ENCODE peak calls at places on chromosomes 2 and 18, in nine cellular contexts. K is PC-3, I is astrocyte, M is neural progenitor cell, X is DND-41, G is mesenchymal stem cell, A is HCT116, F is endothelial cell of umbilical vein, Z is K562. R is an unnamed sample. For H3K4me1, the result is how much of the 10 kb centered on the place peaks cover.

GRCh38 chr18:44826418-44827259 is 146.0 kb downstream of the SETBP1 start:
- DNase-seq in K (peak), I (peak), M (peak), X (no peak), G (peak), A (no peak), F (peak), Z (no peak), R (peak)

GRCh38 chr2:226256237-226256636 is 543.4 kb downstream of the IRS1 start:
- DNase-seq in K (peak), I (peak), M (no peak), X (no peak), G (peak), A (no peak), F (no peak), Z (no peak), R (peak)

GRCh38 chr2:58635801-58636375 is 394.8 kb upstream of the FANCL start:
- DNase-seq in K (no peak), I (no peak), M (no peak), X (no peak), G (no peak), A (no peak), F (no peak), Z (no peak), R (no peak)

GRCh38 chr2:1512321-1513289 is 99.3 kb downstream of the TPO start:
- DNase-seq in K (no peak), I (no peak), M (no peak), X (no peak), G (no peak), A (no peak), F (no peak), Z (no peak), R (no peak)

GRCh38 chr2:145723872-145724271 is 1204.0 kb upstream of the ZEB2 start:
- DNase-seq in K (no peak), I (peak), M (no peak), X (peak), G (no peak), A (no peak), F (peak), Z (peak), R (no peak)

GRCh38 chr2:55809875-55810620 is 113.5 kb downstream of the EFEMP1 start:
- DNase-seq in K (no peak), I (no peak), M (no peak), X (no peak), G (no peak), A (no peak), F (no peak), Z (no peak), R (peak)

GRCh38 chr18:74834424-74835309 is 237.0 kb downstream of the ZNF407 start:
- DNase-seq in K (peak), I (no peak), M (no peak), X (no peak), G (no peak), A (no peak), F (peak), Z (no peak), R (no peak)

GRCh38 chr2:35454966-35455638 is 900.5 kb upstream of the CRIM1 start:
- DNase-seq in K (peak), I (peak), M (no peak), X (no peak), G (peak), A (peak), F (peak), Z (no peak), R (peak)

GRCh38 chr2:230411484-230412368 is 4.3 kb upstream of the SP100 start:
- DNase-seq in K (peak), I (peak), M (peak), X (peak), G (peak), A (no peak), F (peak), Z (peak), R (peak)

GRCh38 chr18:8742382-8743361 is 37.3 kb downstream of the MTCL1 start:
- DNase-seq in K (no peak), I (no peak), M (no peak), X (no peak), G (no peak), A (no peak), F (peak), Z (no peak), R (no peak)

GRCh38 chr2:33342171-33342570 is 134.3 kb upstream of the RASGRP3 start:
- DNase-seq in K (peak), I (no peak), M (no peak), X (no peak), G (no peak), A (no peak), F (peak), Z (no peak), R (no peak)

GRCh38 chr2:25804338-25804737 is 73.9 kb downstream of the ASXL2 start:
- DNase-seq in K (no peak), I (no peak), M (no peak), X (no peak), G (no peak), A (no peak), F (no peak), Z (no peak), R (no peak)

GRCh38 chr2:31032475-31032874 is 105.8 kb downstream of the GALNT14 start:
- DNase-seq in K (no peak), I (no peak), M (no peak), X (no peak), G (no peak), A (no peak), F (no peak), Z (no peak), R (no peak)

GRCh38 chr2:240355001-240355891 is 80.2 kb upstream of the GPC1 start:
- DNase-seq in K (peak), I (peak), M (no peak), X (no peak), G (peak), A (no peak), F (no peak), Z (no peak), R (peak)

GRCh38 chr2:53467467-53467866 is 300.1 kb upstream of the CHAC2 start:
- DNase-seq in K (no peak), I (no peak), M (no peak), X (no peak), G (no peak), A (no peak), F (no peak), Z (no peak), R (no peak)
- H3K9ac ChIP-seq in K (no peak), I (no peak), M (no peak), X (no peak), G (no peak), A (no peak), F (no peak), Z (no peak), R (no peak)

GRCh38 chr2:86038291-86039081 is 67.2 kb downstream of the POLR1A start:
- DNase-seq in K (no peak), I (peak), M (no peak), X (peak), G (peak), A (no peak), F (peak), Z (no peak), R (peak)

GRCh38 chr2:86037141-86037794 is 68.4 kb downstream of the POLR1A start:
- DNase-seq in K (no peak), I (peak), M (no peak), X (peak), G (peak), A (no peak), F (peak), Z (no peak), R (peak)

GRCh38 chr2:86039178-86039962 is 66.3 kb downstream of the POLR1A start:
- DNase-seq in K (no peak), I (no peak), M (no peak), X (no peak), G (no peak), A (no peak), F (no peak), Z (no peak), R (no peak)

GRCh38 chr2:86036790-86037138 is 68.9 kb downstream of the POLR1A start:
- DNase-seq in K (no peak), I (no peak), M (no peak), X (no peak), G (no peak), A (no peak), F (no peak), Z (no peak), R (no peak)

DNA sequence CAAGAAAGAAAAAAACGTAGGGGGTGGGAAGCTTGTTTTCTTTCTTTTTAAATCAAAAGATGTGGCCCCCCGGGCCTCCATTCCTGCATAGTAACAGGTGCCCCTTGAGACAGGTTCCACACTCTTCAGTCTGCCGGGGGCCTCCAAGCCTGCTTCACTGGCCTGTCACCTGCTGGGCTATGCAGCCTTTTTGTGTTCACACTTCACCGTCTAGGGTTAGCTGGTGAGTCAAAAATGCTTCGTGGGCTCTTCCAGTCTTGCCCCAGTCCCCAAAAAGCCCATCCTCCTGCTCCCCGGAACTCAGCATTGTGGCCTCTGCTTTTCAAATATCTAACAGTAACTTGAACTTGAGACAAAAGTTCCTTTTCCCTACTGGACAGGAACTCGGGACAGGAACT is 67.9 kb downstream of the POLR1A start:
- DNase-seq in K (no peak), I (no peak), M (no peak), X (peak), G (no peak), A (no peak), F (no peak), Z (no peak), R (no peak)
- H3K4me1 ChIP-seq in K (under half), I (under half), M (under half), X (half or more), G (under half), A (under half), F (under half), Z (under half), R (under half)

DNA sequence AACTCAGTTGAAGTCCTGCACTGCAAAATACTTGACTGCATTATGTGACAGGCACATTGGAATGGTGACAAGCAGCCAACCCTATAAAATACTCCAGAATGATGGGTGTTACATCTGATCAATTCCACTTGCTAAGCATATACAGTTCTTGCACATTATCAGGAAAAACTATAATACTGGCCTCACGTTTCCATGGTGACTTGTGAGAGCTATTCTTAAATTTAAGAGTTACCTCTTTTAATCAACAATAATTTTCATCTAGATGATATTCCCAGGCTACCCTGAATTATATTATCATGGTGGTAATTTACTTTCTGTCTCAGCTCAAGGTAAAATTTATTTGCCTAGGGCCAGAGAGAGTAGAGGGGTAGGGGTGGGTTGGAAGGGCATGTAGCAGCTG is 132.3 kb upstream of the PGAP1 start:
- DNase-seq in K (no peak), I (no peak), M (no peak), X (no peak), G (no peak), A (no peak), F (no peak), Z (no peak), R (no peak)
- H3K4me2 ChIP-seq in K (no peak), I (no peak), M (no peak), X (no peak), G (no peak), A (no peak), F (no peak), Z (no peak), R (no peak)

GRCh38 chr2:219399716-219400478 is 12.2 kb upstream of the DNPEP start:
- DNase-seq in K (no peak), I (no peak), M (no peak), X (no peak), G (peak), A (no peak), F (no peak), Z (no peak), R (no peak)
- H3K9ac ChIP-seq in K (peak), I (no peak), M (no peak), X (no peak), G (no peak), A (no peak), F (no peak), Z (no peak), R (no peak)

GRCh38 chr2:102030502-102030854 is 38.7 kb downstream of the IL1R2 start:
- DNase-seq in K (no peak), I (no peak), M (no peak), X (no peak), G (no peak), A (no peak), F (no peak), Z (no peak), R (no peak)
- H3K4me1 ChIP-seq in K (under half), I (under half), M (under half), X (under half), G (under half), A (under half), F (under half), Z (under half), R (under half)

GRCh38 chr18:10515456-10515855 is 10.4 kb upstream of the NAPG start:
- DNase-seq in K (no peak), I (no peak), M (no peak), X (no peak), G (no peak), A (no peak), F (no peak), Z (no peak), R (no peak)
- H3K4me2 ChIP-seq in K (no peak), I (no peak), M (no peak), X (no peak), G (no peak), A (no peak), F (no peak), Z (no peak), R (no peak)

DNA sequence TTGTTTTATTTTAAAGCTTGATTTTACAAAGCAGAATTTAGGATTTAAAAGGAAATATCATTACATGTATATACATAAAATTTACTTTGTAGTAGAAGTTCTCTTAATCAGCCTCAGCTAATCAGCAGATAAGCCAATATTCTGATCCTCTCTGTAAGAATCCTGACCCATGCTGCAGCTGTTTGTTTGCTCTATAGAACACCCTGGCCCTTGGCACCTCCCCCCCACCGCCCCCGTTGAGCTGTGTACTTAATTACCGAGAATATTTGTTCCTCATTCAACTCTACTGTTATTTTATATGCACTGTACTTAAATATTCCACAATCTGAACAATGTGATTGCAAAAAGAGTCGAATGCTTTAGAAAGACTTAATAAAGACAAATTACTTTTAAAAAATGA is 98.0 kb downstream of the EVA1A start:
- DNase-seq in K (no peak), I (no peak), M (peak), X (no peak), G (no peak), A (no peak), F (no peak), Z (no peak), R (no peak)
- H3K9ac ChIP-seq in K (no peak), I (no peak), M (no peak), X (no peak), G (no peak), A (no peak), F (no peak), Z (no peak), R (no peak)

R was measured in fibroblast of lung.